ENCODE peak calls at places on chromosomes 5 and 9, in five cellular contexts. R is HepG2, U is GM23338, B is K562, X is spleen. T is an unnamed sample.

GRCh38 chr5:82073179-82073578 is 101.4 kb downstream of the ATG10 start:
- DNase-seq in B (no peak), R (no peak), X (no peak), U (no peak), T (no peak)

GRCh38 chr5:65262590-65263189 is 219.0 kb downstream of the ADAMTS6 start:
- DNase-seq in B (no peak), R (no peak), U (no peak), X (no peak), T (no peak)

GRCh38 chr5:179802207-179802883 is 4.3 kb downstream of the MGAT4B start:
- DNase-seq in U (no peak), R (no peak), B (no peak), X (peak; percentile 65), T (peak; percentile 77)

GRCh38 chr5:106966686-106967315 is 703.9 kb downstream of the EFNA5 start:
- DNase-seq in U (no peak), B (no peak), R (no peak), X (no peak), T (no peak)

GRCh38 chr5:131514316-131515275 is 120.4 kb downstream of the RAPGEF6 start:
- DNase-seq in B (no peak), X (no peak), R (no peak), U (no peak), T (no peak)

GRCh38 chr9:21395778-21396717 is 10.8 kb upstream of the IFNA2 start:
- DNase-seq in X (peak; percentile 88), R (peak; percentile 10), B (no peak), U (peak; percentile 87), T (peak; percentile 73)

GRCh38 chr5:56798521-56798920 is 16.8 kb upstream of the MAP3K1 start:
- DNase-seq in X (no peak), R (no peak), B (no peak), U (no peak), T (no peak)

GRCh38 chr5:17182494-17182893 is 34.9 kb upstream of the BASP1 start:
- DNase-seq in B (no peak), X (no peak), R (no peak), U (no peak), T (no peak)

GRCh38 chr5:179791881-179792611 is 1.7 kb upstream of the LTC4S start:
- DNase-seq in X (peak; percentile 79), R (no peak), B (no peak), U (no peak), T (peak; percentile 73)

GRCh38 chr5:170903075-170903474 is 41.3 kb downstream of the RANBP17 start:
- DNase-seq in B (no peak), U (peak; percentile 37), R (no peak), X (peak; percentile 29), T (no peak)

GRCh38 chr5:776862-777711 is 7.4 kb downstream of the ZDHHC11B start:
- DNase-seq in U (peak; percentile 10), B (peak; percentile 62), X (peak; percentile 51), R (no peak), T (peak; percentile 66)

GRCh38 chr9:131121346-131121745 is 4.0 kb upstream of the NUP214 start:
- DNase-seq in X (no peak), B (no peak), R (no peak), U (no peak), T (no peak)

GRCh38 chr9:35105571-35106342 is 2.8 kb upstream of the STOML2 start:
- DNase-seq in B (no peak), R (no peak), U (no peak), X (no peak), T (no peak)

GRCh38 chr5:127988149-127988755 is 95.3 kb upstream of the SLC12A2 start:
- DNase-seq in R (peak; percentile 10), B (no peak), X (no peak), U (no peak), T (no peak)

GRCh38 chr5:96781734-96782064 is 26.0 kb downstream of the ERAP1 start:
- DNase-seq in U (no peak), X (no peak), B (no peak), R (peak; percentile 39), T (no peak)

GRCh38 chr5:162512935-162513575 is 445.5 kb downstream of the GABRG2 start:
- DNase-seq in U (no peak), R (no peak), B (no peak), X (no peak), T (no peak)

GRCh38 chr9:121945281-121945680 is 147.8 kb downstream of the TTLL11 start:
- DNase-seq in R (no peak), B (no peak), U (no peak), X (no peak), T (no peak)

GRCh38 chr9:2787065-2787464 is 56.8 kb downstream of the PUM3 start:
- DNase-seq in X (no peak), U (no peak), R (no peak), B (no peak), T (no peak)

GRCh38 chr5:14525397-14525796 is 56.2 kb upstream of the OTULINL start:
- DNase-seq in X (no peak), B (no peak), U (no peak), R (no peak), T (no peak)

GRCh38 chr5:174427304-174427703 is 297.1 kb upstream of the MSX2 start:
- DNase-seq in X (no peak), U (no peak), B (no peak), R (no peak), T (no peak)

GRCh38 chr5:106415541-106415940 is 1255.2 kb downstream of the EFNA5 start:
- DNase-seq in U (no peak), R (no peak), B (no peak), X (no peak), T (no peak)

GRCh38 chr5:40679998-40680681 is 425 bp downstream of the PTGER4 start:
- DNase-seq in U (peak; percentile 52), X (peak; percentile 86), B (no peak), R (no peak), T (peak; percentile 68)

GRCh38 chr5:125046838-125047237 is 300.4 kb upstream of the ZNF608 start:
- DNase-seq in R (no peak), X (no peak), U (no peak), B (no peak), T (no peak)

GRCh38 chr9:99474186-99474585 is 252.1 kb downstream of the SEC61B start:
- DNase-seq in U (no peak), R (no peak), X (no peak), B (no peak), T (no peak)

GRCh38 chr9:137129089-137129455 is 9.9 kb upstream of the GRIN1 start:
- DNase-seq in B (no peak), X (no peak), R (no peak), U (peak; percentile 57), T (no peak)

GRCh38 chr5:15585826-15586591 is 86.0 kb downstream of the FBXL7 start:
- DNase-seq in U (no peak), B (no peak), R (no peak), X (no peak), T (no peak)

GRCh38 chr9:93295456-93296076 is 111.6 kb downstream of the WNK2 start:
- DNase-seq in U (no peak), R (no peak), B (no peak), X (peak; percentile 74), T (no peak)

GRCh38 chr5:81755320-81755719 is 4.4 kb upstream of the SSBP2 start:
- DNase-seq in B (no peak), U (peak; percentile 91), X (no peak), R (peak; percentile 20), T (peak; percentile 81)

GRCh38 chr5:13708432-13708831 is 236.1 kb downstream of the DNAH5 start:
- DNase-seq in U (no peak), X (no peak), R (no peak), B (no peak), T (no peak)

DNA sequence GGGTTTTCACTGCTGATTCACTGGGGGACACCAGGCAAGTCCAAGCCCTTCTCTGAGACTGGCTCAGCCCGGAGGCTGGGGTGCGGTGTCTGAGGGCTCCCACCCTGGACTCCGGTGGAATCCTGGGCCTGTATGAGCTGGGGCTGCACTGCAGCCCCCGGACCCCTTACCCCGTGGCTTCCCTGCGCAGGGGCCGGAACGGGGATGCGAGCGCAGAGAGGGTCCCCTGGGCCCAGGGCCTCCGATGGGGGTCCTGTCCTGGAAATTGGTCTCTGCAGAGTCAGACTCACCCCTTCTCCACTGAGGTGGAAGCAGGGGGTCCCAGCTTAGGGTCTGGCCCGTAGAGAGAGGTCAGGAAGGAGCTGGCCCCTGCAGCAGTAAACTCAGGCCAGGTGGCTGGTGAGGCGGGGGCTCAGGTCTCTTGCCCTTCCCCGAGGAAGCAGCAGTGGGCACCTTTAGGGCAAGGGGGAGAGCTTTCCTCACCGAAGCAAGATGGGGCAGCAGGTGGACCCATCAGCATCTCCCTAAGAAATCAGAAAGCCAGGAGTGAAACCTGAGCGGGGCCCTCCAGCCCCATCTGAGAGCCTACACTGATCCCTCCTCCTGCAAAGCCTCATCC is 1.6 kb upstream of the VAV2 start:
- DNase-seq in U (no peak), X (no peak), R (no peak), B (no peak), T (no peak)
- H3K4me3 ChIP-seq in U (peak overlapping the region; percentile 91), X (no peak overlapping the region), R (peak overlapping the region; percentile 98), B (peak overlapping the region; percentile 68), T (peak overlapping the region; percentile 72)

GRCh38 chr9:26266111-26266791 is 588.0 kb upstream of the TUSC1 start:
- DNase-seq in B (no peak), U (no peak), X (no peak), R (no peak), T (no peak)

DNA sequence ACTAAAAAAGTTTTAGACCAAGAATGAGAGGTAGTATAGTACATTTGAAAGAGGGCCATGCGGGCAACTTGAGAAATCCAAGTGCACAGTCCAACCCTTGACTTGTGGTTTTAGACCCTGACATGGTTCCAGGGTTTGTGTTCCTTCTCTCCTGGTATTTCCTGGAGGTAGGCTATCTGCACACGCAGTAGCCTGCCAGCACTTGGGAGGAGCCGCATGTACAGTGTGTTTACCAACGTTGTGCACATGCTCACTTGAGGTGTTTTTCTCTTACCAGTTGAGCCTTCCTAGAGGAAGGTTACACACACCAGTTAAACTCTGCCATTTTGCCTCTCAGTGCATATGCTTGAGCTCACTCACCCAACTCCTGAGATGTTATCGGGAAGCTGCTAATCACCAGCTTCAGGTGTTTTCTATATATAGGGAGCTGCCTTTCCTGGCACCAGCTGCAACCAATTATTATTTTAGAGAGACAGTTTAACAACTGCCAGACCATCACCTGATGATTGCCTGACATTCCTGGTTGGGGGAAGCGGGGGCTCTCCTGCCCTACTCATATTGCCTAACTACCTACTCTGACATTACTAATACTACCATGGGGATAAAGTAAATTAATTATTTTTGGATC is 593.4 kb upstream of the TUSC1 start:
- DNase-seq in U (no peak), X (no peak), R (no peak), B (no peak), T (no peak)
- TF ChIP-seq POLR2AphosphoS5 in U (no peak), X (no peak), R (no peak), B (no peak), T (no peak)

GRCh38 chr9:92141144-92142129 is 26.2 kb upstream of the SPTLC1 start:
- DNase-seq in B (peak; percentile 31), R (no peak), X (no peak), U (peak; percentile 68), T (peak; percentile 68)
- H3K4me3 ChIP-seq in B (no peak overlapping the region), R (peak overlapping the region; percentile 47), X (no peak overlapping the region), U (peak overlapping the region; percentile 68), T (peak overlapping the region; percentile 15)

GRCh38 chr5:37786416-37786815 is 53.4 kb downstream of the GDNF start:
- DNase-seq in U (peak; percentile 20), X (no peak), R (no peak), B (no peak), T (no peak)

GRCh38 chr5:37791321-37791720 is 48.5 kb downstream of the GDNF start:
- DNase-seq in R (no peak), B (no peak), U (no peak), X (no peak), T (no peak)

GRCh38 chr5:37787742-37788141 is 52.1 kb downstream of the GDNF start:
- DNase-seq in X (no peak), B (no peak), U (no peak), R (peak; percentile 17), T (no peak)

GRCh38 chr5:37789991-37790390 is 49.9 kb downstream of the GDNF start:
- DNase-seq in U (no peak), R (no peak), X (no peak), B (no peak), T (no peak)

GRCh38 chr5:37786855-37787254 is 53.0 kb downstream of the GDNF start:
- DNase-seq in B (no peak), R (no peak), U (no peak), X (no peak), T (no peak)
- TF ChIP-seq POLR2AphosphoS5 in B (no peak), R (no peak), U (no peak), X (no peak), T (no peak)

T was measured in sigmoid colon.